ENCODE peak calls at places on chromosomes 13 and 19, in six cellular contexts. Y is GM23248; J is neural progenitor cell; V is PC-3; H is CD4-positive, alpha-beta memory T cell; K is IMR-90. X is an unnamed sample.

GRCh38 chr19:37905936-37906867 is at the start of gene WDR87:
- DNase-seq in H (peak; percentile 37), Y (peak; percentile 24), V (peak; percentile 49), J (peak; percentile 96), K (no peak), X (no peak)

GRCh38 chr13:90477194-90477593 is 870.3 kb upstream of the MIR17HG start:
- DNase-seq in K (no peak), J (no peak), H (no peak), Y (no peak), V (no peak), X (no peak)

GRCh38 chr19:54439174-54439851 is 9.7 kb upstream of the LENG8 start:
- DNase-seq in J (peak; percentile 81), V (peak; percentile 68), K (no peak), H (no peak), Y (peak; percentile 52), X (peak; percentile 41)

GRCh38 chr13:100694722-100695644 is 20.4 kb upstream of the TMTC4 start:
- DNase-seq in J (peak; percentile 77), K (peak; percentile 38), Y (peak; percentile 50), H (no peak), V (peak; percentile 58), X (peak; percentile 53)

GRCh38 chr19:50044922-50045321 is 19.1 kb downstream of the ZNF473 start:
- DNase-seq in K (no peak), Y (no peak), J (no peak), H (no peak), V (no peak), X (no peak)

GRCh38 chr13:20446405-20446804 is 79.3 kb downstream of the CRYL1 start:
- DNase-seq in K (no peak), J (no peak), V (no peak), Y (no peak), H (no peak), X (no peak)

GRCh38 chr13:81458211-81458610 is 1117.3 kb upstream of the SPRY2 start:
- DNase-seq in H (no peak), J (no peak), K (no peak), V (no peak), Y (no peak), X (no peak)

GRCh38 chr13:30453727-30454126 is 12.0 kb downstream of the HMGB1 start:
- DNase-seq in K (peak; percentile 37), Y (peak; percentile 30), J (no peak), H (no peak), V (peak; percentile 53), X (no peak)

GRCh38 chr13:74338341-74338740 is 204.1 kb upstream of the KLF12 start:
- DNase-seq in H (no peak), J (no peak), K (no peak), V (no peak), Y (no peak), X (no peak)

GRCh38 chr13:97226013-97226412 is 3.9 kb downstream of the MBNL2 start:
- DNase-seq in H (no peak), J (no peak), K (no peak), V (no peak), Y (no peak), X (no peak)

GRCh38 chr19:5352229-5352763 is 11.7 kb upstream of the PTPRS start:
- DNase-seq in K (peak; percentile 15), H (no peak), J (peak; percentile 45), Y (peak; percentile 20), V (peak; percentile 69), X (no peak)

GRCh38 chr13:33079960-33080359 is 63.7 kb downstream of the KL start:
- DNase-seq in V (no peak), K (no peak), J (no peak), H (no peak), Y (no peak), X (no peak)

GRCh38 chr13:112616586-112617381 is 28.8 kb upstream of the TUBGCP3 start:
- DNase-seq in J (peak; percentile 65), K (peak; percentile 52), Y (peak; percentile 67), H (no peak), V (peak; percentile 53), X (peak; percentile 29)

GRCh38 chr19:13830761-13831481 is 35.7 kb downstream of the ZSWIM4 start:
- DNase-seq in V (no peak), Y (peak; percentile 77), K (no peak), J (no peak), H (no peak), X (peak; percentile 50)

GRCh38 chr13:110772091-110772984 is 58.8 kb downstream of the ING1 start:
- DNase-seq in H (no peak), J (no peak), K (no peak), V (no peak), Y (no peak), X (no peak)

GRCh38 chr13:20901668-20902437 is 693 bp downstream of the XPO4 start:
- DNase-seq in Y (peak; percentile 75), J (peak; percentile 52), H (no peak), V (peak; percentile 55), K (peak; percentile 13), X (peak; percentile 65)

GRCh38 chr19:35398570-35398969 is 27.7 kb downstream of the GPR42 start:
- DNase-seq in J (no peak), H (no peak), Y (no peak), V (no peak), K (no peak), X (no peak)

GRCh38 chr19:41376241-41376997 is at the start of gene TMEM91:
- DNase-seq in Y (peak; percentile 63), V (no peak), J (peak; percentile 84), K (no peak), H (no peak), X (no peak)

GRCh38 chr19:56111601-56112312 is 9.3 kb downstream of the ZNF787 start:
- DNase-seq in Y (no peak), J (peak; percentile 37), V (no peak), K (no peak), H (no peak), X (no peak)

GRCh38 chr13:57636811-57637210 is 5.3 kb downstream of the PCDH17 start:
- DNase-seq in H (no peak), V (no peak), Y (no peak), K (no peak), J (no peak), X (no peak)

GRCh38 chr13:44921931-44922758 is 67.1 kb downstream of the NUFIP1 start:
- DNase-seq in J (no peak), V (peak; percentile 91), Y (peak; percentile 95), K (peak; percentile 98), H (no peak), X (peak; percentile 88)

GRCh38 chr19:30645946-30646577 is 273.9 kb downstream of the ZNF536 start:
- DNase-seq in K (no peak), J (no peak), V (no peak), Y (no peak), H (no peak), X (no peak)
- H3K27me3 ChIP-seq in K (no peaks in the 10 kb centered on the region), J (no peaks in the 10 kb centered on the region), V (peaks cover 11% of the 10 kb centered on the region), Y (no peaks in the 10 kb centered on the region), H (no peaks in the 10 kb centered on the region), X (peaks cover 17% of the 10 kb centered on the region)

DNA sequence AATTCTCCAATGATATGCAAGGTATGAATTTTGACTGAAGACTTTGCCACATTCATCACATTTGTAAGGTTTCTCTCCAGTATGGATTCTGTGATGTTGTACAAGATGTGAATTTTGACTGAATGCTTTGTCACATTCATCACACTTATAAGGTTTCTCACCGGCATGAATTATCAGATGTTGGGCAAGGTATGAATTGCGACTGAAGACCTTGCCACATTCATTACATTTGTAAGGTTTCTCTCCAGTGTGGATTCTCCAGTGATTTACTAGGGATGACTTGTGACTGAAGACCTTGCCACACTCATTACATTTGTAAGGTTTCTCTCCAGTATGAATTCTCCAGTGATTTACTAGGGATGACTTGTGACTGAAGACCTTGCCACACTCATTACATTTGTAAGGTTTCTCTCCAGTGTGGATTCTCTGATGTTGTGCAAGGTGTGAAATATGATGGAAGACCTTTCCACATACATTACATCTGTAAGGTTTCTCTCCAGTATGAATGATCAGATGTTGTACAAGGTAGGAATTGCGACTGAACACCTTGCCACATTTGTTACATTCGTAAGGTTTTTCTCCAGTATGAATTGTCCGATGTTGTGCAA is 24.8 kb downstream of the ZNF83 start:
- DNase-seq in K (no peak), V (no peak), H (no peak), J (no peak), Y (no peak), X (no peak)
- H3K9me3 ChIP-seq in K (peaks cover 41% of the 10 kb centered on the region), V (peaks cover 43% of the 10 kb centered on the region), H (peaks cover 23% of the 10 kb centered on the region), J (peaks cover 6% of the 10 kb centered on the region), Y (peaks cover 6% of the 10 kb centered on the region), X (peaks cover 41% of the 10 kb centered on the region)

GRCh38 chr19:51976852-51977251 is 9.8 kb downstream of the ZNF350 start:
- DNase-seq in J (no peak), Y (no peak), K (no peak), H (no peak), V (no peak), X (no peak)

GRCh38 chr19:51978882-51979281 is 7.8 kb downstream of the ZNF350 start:
- DNase-seq in J (no peak), V (no peak), H (no peak), K (no peak), Y (no peak), X (no peak)

GRCh38 chr19:51971624-51972023 is 15.0 kb downstream of the ZNF350 start:
- DNase-seq in V (no peak), J (peak; percentile 9), Y (peak; percentile 16), K (peak; percentile 13), H (peak; percentile 17), X (peak; percentile 23)

GRCh38 chr19:51980116-51980736 is 6.4 kb downstream of the ZNF350 start:
- DNase-seq in Y (no peak), J (no peak), V (no peak), H (no peak), K (no peak), X (no peak)

GRCh38 chr19:51977346-51977745 is 9.3 kb downstream of the ZNF350 start:
- DNase-seq in V (no peak), H (no peak), J (no peak), K (no peak), Y (no peak), X (no peak)
- H3K4me3 ChIP-seq in V (no peak overlapping the region), H (no peak overlapping the region), J (no peak overlapping the region), K (no peak overlapping the region), Y (no peak overlapping the region), X (no peak overlapping the region)

GRCh38 chr19:1717200-1717969 is 35.9 kb upstream of the ONECUT3 start:
- DNase-seq in Y (no peak), H (no peak), K (no peak), V (no peak), J (no peak), X (no peak)

GRCh38 chr19:1720237-1720636 is 33.1 kb upstream of the ONECUT3 start:
- DNase-seq in K (no peak), H (no peak), Y (no peak), V (no peak), J (no peak), X (no peak)

GRCh38 chr19:1718382-1719315 is 34.7 kb upstream of the ONECUT3 start:
- DNase-seq in H (no peak), Y (no peak), V (no peak), K (no peak), J (peak; percentile 56), X (no peak)

GRCh38 chr19:1717970-1718264 is 35.4 kb upstream of the ONECUT3 start:
- DNase-seq in V (no peak), J (no peak), H (no peak), Y (no peak), K (no peak), X (no peak)

DNA sequence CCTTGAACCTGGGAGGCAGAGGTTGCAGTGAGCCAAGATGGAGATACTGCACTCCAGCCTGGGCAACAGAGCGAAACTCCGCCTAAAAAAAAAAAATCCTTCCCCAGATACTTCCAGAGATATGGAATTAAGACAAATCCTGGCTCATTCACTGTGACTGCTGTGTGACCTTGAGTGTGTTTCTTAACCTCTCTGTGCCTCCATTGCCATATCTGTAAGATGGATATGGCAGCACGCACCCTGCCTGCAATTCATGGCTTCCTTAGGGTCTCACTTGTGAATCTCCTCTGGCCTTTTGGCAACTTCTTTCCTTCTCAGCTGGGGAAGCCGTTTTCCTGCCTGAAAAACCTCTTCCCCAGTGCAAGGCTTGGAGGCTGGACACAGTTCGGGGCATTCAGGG is 33.8 kb upstream of the ONECUT3 start:
- DNase-seq in H (no peak), J (no peak), K (no peak), V (no peak), Y (no peak), X (no peak)
- H3K27me3 ChIP-seq in H (peaks cover 10% of the 10 kb centered on the region), J (peaks cover 81% of the 10 kb centered on the region), K (peaks cover 55% of the 10 kb centered on the region), V (no peaks in the 10 kb centered on the region), Y (peaks cover 41% of the 10 kb centered on the region), X (no peaks in the 10 kb centered on the region)